ENCODE peak calls at places on chromosome X, in ten cellular contexts. G is sciatic nerve; Z is NCI-H1694 treated with DMSO at 0.1 percent for 48 hours; W is fibroblast of the aortic adventitia; S is neural crest cell; E is amniotic stem cell; U is germinal center; M is CD8-positive, alpha-beta memory T cell; F is activated gamma-delta T cell treated with Interleukin-2 at 50 U/mL for 16 hours; O is NCI-H1092 treated with DMSO at 0.1 percent for 48 hours. R is an unnamed sample.

GRCh38 chrX:18833071-18833731 is 125.8 kb downstream of the PPEF1 start:
- DNase-seq in E (no peak), S (no peak), Z (no peak), M (no peak), O (peak), G (peak), U (no peak), W (peak), F (no peak), R (no peak)

GRCh38 chrX:153970398-153971123 is 1.1 kb downstream of the HCFC1 start:
- DNase-seq in S (peak), E (no peak), U (no peak), M (peak), G (peak), O (peak), F (no peak), Z (peak), W (peak), R (peak)

GRCh38 chrX:42975906-42976305 is 197.9 kb upstream of the PPP1R2C start:
- DNase-seq in W (no peak), Z (no peak), U (no peak), S (no peak), F (no peak), O (no peak), M (no peak), E (no peak), G (no peak), R (no peak)

GRCh38 chrX:107691024-107691448 is 62.7 kb downstream of the PRPS1 start:
- DNase-seq in E (no peak), Z (no peak), O (no peak), M (no peak), G (no peak), U (no peak), W (no peak), S (no peak), F (no peak), R (no peak)

GRCh38 chrX:370963-371745 is 15.6 kb downstream of the PPP2R3B start:
- DNase-seq in E (no peak), O (no peak), W (no peak), M (no peak), U (no peak), Z (no peak), G (no peak), S (no peak), F (no peak), R (no peak)

GRCh38 chrX:8849945-8850344 is 48.8 kb upstream of the FAM9A start:
- DNase-seq in G (no peak), W (no peak), M (no peak), Z (no peak), S (no peak), E (no peak), F (no peak), O (no peak), U (peak), R (no peak)

GRCh38 chrX:21408324-21408723 is 34.1 kb downstream of the CNKSR2 start:
- DNase-seq in G (no peak), O (peak), U (no peak), W (peak), Z (no peak), M (no peak), F (no peak), S (no peak), E (no peak), R (no peak)

GRCh38 chrX:21645437-21646220 is 12.5 kb downstream of the KLHL34 start:
- DNase-seq in G (no peak), W (no peak), Z (no peak), O (no peak), S (no peak), M (no peak), U (no peak), E (no peak), F (no peak), R (no peak)

GRCh38 chrX:40465735-40466551 is 114.8 kb upstream of the ATP6AP2 start:
- DNase-seq in U (no peak), F (no peak), G (no peak), S (no peak), W (no peak), E (no peak), O (no peak), Z (no peak), M (no peak), R (no peak)

GRCh38 chrX:41481264-41482109 is 34.3 kb downstream of the NYX start:
- DNase-seq in E (no peak), G (no peak), M (no peak), F (no peak), U (peak), O (no peak), S (no peak), W (peak), Z (no peak), R (no peak)

GRCh38 chrX:46777971-46778810 is 19.3 kb upstream of the SLC9A7 start:
- DNase-seq in O (no peak), E (no peak), U (no peak), W (peak), S (no peak), M (no peak), G (no peak), Z (no peak), F (no peak), R (no peak)

GRCh38 chrX:2679534-2680485 is 11.3 kb upstream of the CD99 start:
- DNase-seq in F (no peak), W (peak), S (no peak), Z (no peak), M (no peak), E (no peak), G (no peak), U (no peak), O (no peak), R (no peak)

GRCh38 chrX:106891762-106892161 is 11.4 kb downstream of the RIPPLY1 start:
- DNase-seq in S (no peak), F (no peak), O (no peak), M (no peak), Z (no peak), E (no peak), G (no peak), W (no peak), U (no peak), R (no peak)

GRCh38 chrX:123219916-123220315 is 35.8 kb downstream of the GRIA3 start:
- DNase-seq in E (no peak), S (no peak), O (no peak), F (no peak), U (no peak), G (no peak), Z (peak), M (no peak), W (no peak), R (no peak)

GRCh38 chrX:134670241-134670811 is 12.1 kb upstream of the PLAC1 start:
- DNase-seq in F (no peak), W (peak), U (no peak), E (peak), M (no peak), O (no peak), Z (no peak), S (no peak), G (no peak), R (no peak)

GRCh38 chrX:43618376-43619205 is 37.5 kb upstream of the MAOA start:
- DNase-seq in F (no peak), O (no peak), Z (no peak), U (no peak), M (no peak), E (no peak), G (no peak), S (no peak), W (no peak), R (no peak)

GRCh38 chrX:133922390-133922772 is 63.0 kb downstream of the GPC3 start:
- DNase-seq in M (no peak), E (no peak), F (no peak), S (no peak), U (no peak), G (no peak), Z (no peak), O (no peak), W (no peak), R (no peak)

GRCh38 chrX:2894885-2895292 is 34.2 kb downstream of the ARSD start:
- DNase-seq in Z (no peak), U (no peak), W (peak), M (no peak), G (no peak), O (no peak), F (no peak), E (no peak), S (no peak), R (no peak)

GRCh38 chrX:53184836-53185235 is 40.2 kb downstream of the KDM5C start:
- DNase-seq in S (no peak), E (no peak), O (no peak), Z (no peak), U (no peak), F (no peak), W (no peak), M (no peak), G (no peak), R (no peak)

GRCh38 chrX:116318672-116319071 is 117.7 kb upstream of the SLC6A14 start:
- DNase-seq in S (no peak), M (no peak), O (no peak), Z (no peak), E (no peak), F (no peak), G (no peak), U (no peak), W (no peak), R (no peak)

GRCh38 chrX:103687696-103688191 is 1.2 kb upstream of the MORF4L2 start:
- DNase-seq in F (peak), U (peak), E (peak), Z (peak), W (peak), O (peak), S (peak), G (peak), M (peak), R (peak)

GRCh38 chrX:131058136-131058868 is at the start of gene ARHGAP36:
- DNase-seq in S (peak), F (no peak), Z (no peak), M (no peak), E (no peak), W (no peak), G (no peak), O (no peak), U (no peak), R (no peak)

GRCh38 chrX:37785569-37785968 is 5.7 kb downstream of the CYBB start:
- DNase-seq in G (no peak), W (no peak), O (no peak), Z (no peak), F (no peak), S (no peak), M (no peak), E (no peak), U (no peak), R (no peak)

GRCh38 chrX:41245641-41246040 is 88.3 kb upstream of the DDX3X start:
- DNase-seq in U (no peak), F (no peak), O (no peak), Z (peak), S (no peak), E (no peak), M (no peak), W (no peak), G (no peak), R (no peak)

GRCh38 chrX:96621811-96622210 is 62.8 kb upstream of the DIAPH2 start:
- DNase-seq in O (no peak), S (no peak), E (no peak), F (no peak), Z (no peak), G (no peak), M (no peak), W (peak), U (no peak), R (no peak)

GRCh38 chrX:103629295-103630170 is 758 bp downstream of the TCEAL1 start:
- DNase-seq in W (peak), S (peak), M (no peak), O (peak), E (peak), Z (peak), U (peak), F (peak), G (peak), R (no peak)

GRCh38 chrX:7318661-7319060 is 170.7 kb upstream of the PUDP start:
- DNase-seq in F (no peak), S (no peak), E (no peak), U (no peak), M (no peak), Z (no peak), W (no peak), G (no peak), O (no peak), R (no peak)

GRCh38 chrX:14030248-14030592 is 528 bp upstream of the GEMIN8 start:
- DNase-seq in S (no peak), E (peak), O (peak), F (no peak), W (peak), Z (no peak), G (no peak), M (no peak), U (no peak), R (no peak)

R was measured in CD4-positive, CD25-positive, alpha-beta regulatory T cell.